ENCODE peak calls at places on chromosomes 1 and 21, in five cellular contexts. X, J, R, M and V are unnamed samples.
A peak's percentile ranks its signal among the peaks of the same experiment; 100 is the strongest.

GRCh38 chr1:32372149-32372756 is 9.9 kb downstream of the TSSK3 start:
- DNase-seq in X (no peak), J (no peak), R (no peak), M (no peak), V (no peak)

GRCh38 chr1:69991644-69992043 is 213.7 kb downstream of the LRRC40 start:
- DNase-seq in X (no peak), J (no peak), R (no peak), M (no peak), V (no peak)

GRCh38 chr1:45543599-45544417 is 6.8 kb upstream of the AKR1A1 start:
- DNase-seq in X (peak; percentile 78), J (peak; percentile 78), R (no peak), M (no peak), V (no peak)

GRCh38 chr1:98277111-98277510 is 356.3 kb upstream of the DPYD start:
- DNase-seq in X (no peak), J (no peak), R (peak; percentile 33), M (no peak), V (no peak)

GRCh38 chr1:212021563-212021962 is 13.8 kb downstream of the INTS7 start:
- DNase-seq in X (no peak), J (no peak), R (no peak), M (no peak), V (no peak)

GRCh38 chr1:65539272-65540131 is 119.0 kb downstream of the LEPR start:
- DNase-seq in X (no peak), J (no peak), R (no peak), M (no peak), V (no peak)

GRCh38 chr1:44015206-44015605 is 16.1 kb downstream of the SLC6A9 start:
- DNase-seq in X (no peak), J (no peak), R (no peak), M (no peak), V (no peak)

GRCh38 chr1:231969078-231969477 is 342.5 kb downstream of the DISC1 start:
- DNase-seq in X (no peak), J (no peak), R (no peak), M (no peak), V (no peak)

GRCh38 chr1:172682812-172683211 is 23.9 kb downstream of the FASLG start:
- DNase-seq in X (no peak), J (no peak), R (no peak), M (no peak), V (no peak)

GRCh38 chr1:226223157-226223785 is at the start of gene MIXL1:
- DNase-seq in X (no peak), J (no peak), R (no peak), M (peak; percentile 32), V (no peak)

GRCh38 chr1:183633676-183634343 is 1.8 kb downstream of the ARPC5 start:
- DNase-seq in X (no peak), J (no peak), R (peak; percentile 89), M (no peak), V (no peak)

GRCh38 chr21:45270306-45270821 is 17.3 kb downstream of the POFUT2 start:
- DNase-seq in X (no peak), J (no peak), R (no peak), M (no peak), V (no peak)
- TF ChIP-seq CTCF in X (no peak), J (no peak), R (peak; percentile 25), M (no peak), V (no peak)

GRCh38 chr1:11518791-11519628 is 40.1 kb downstream of the DISP3 start:
- DNase-seq in X (no peak), J (no peak), R (no peak), M (no peak), V (peak; percentile 58)

GRCh38 chr1:11519629-11520031 is 40.7 kb downstream of the DISP3 start:
- DNase-seq in X (no peak), J (no peak), R (no peak), M (no peak), V (no peak)

GRCh38 chr1:11515403-11516300 is 36.7 kb downstream of the DISP3 start:
- DNase-seq in X (no peak), J (no peak), R (no peak), M (no peak), V (no peak)

GRCh38 chr1:11516961-11517635 is 38.1 kb downstream of the DISP3 start:
- DNase-seq in X (no peak), J (no peak), R (no peak), M (no peak), V (no peak)

GRCh38 chr1:11518016-11518670 is 39.2 kb downstream of the DISP3 start:
- DNase-seq in X (no peak), J (no peak), R (no peak), M (no peak), V (no peak)
- TF ChIP-seq CTCF in X (no peak), J (no peak), R (no peak), M (no peak), V (no peak)

DNA sequence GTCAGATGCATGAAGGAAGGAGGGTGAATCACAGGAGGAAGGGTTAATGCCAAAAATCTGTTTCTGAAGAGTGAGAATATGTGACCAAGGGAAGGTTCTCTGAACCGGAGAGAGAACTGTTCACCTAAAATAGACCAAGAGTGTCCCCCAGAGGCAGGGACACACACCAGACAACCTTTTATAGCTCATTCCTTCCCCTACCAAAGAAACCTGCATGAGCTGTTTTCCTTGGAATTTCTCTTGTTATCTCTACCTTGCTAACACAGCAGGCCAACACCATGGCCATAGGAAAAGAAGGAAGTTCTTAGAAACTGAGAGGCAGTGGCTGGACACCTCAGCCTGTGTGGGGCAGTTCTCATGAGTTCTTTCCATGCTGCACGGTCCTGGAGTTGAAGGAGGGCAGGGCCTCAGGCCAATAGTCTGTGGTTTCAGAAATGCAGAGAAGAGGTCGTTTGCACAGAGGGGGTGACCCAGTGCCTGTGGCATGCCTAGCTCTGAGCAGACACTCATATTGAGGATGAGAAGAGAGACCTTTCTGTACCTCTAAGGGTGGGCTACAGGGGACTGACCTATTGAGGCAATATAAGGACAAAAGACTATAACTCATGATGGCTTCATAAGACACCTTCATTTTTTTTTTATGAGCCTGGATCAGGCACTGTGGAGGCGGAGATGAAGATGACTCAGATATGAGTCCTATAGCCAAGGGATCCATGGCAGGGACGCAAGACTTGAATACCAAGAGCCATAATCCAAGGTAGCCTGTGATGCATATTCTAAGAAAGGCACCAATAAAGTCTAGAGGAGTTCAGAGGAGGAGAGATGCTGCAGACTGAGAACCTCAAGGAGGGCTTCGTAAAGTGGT is 39.4 kb downstream of the IGFN1 start:
- DNase-seq in X (no peak), J (no peak), R (peak; percentile 12), M (no peak), V (no peak)
- TF ChIP-seq CTCF in X (no peak), J (no peak), R (peak; percentile 22), M (peak; percentile 34), V (peak; percentile 22)

GRCh38 chr1:180168786-180169640 is 14.3 kb downstream of the QSOX1 start:
- DNase-seq in X (peak; percentile 58), J (no peak), R (no peak), M (no peak), V (no peak)
- TF ChIP-seq CTCF in X (peak; percentile 48), J (peak; percentile 38), R (peak; percentile 69), M (peak; percentile 80), V (peak; percentile 59)

GRCh38 chr1:201436461-201436860 is 14.9 kb upstream of the TNNI1 start:
- DNase-seq in X (no peak), J (no peak), R (no peak), M (no peak), V (no peak)
- TF ChIP-seq CTCF in X (no peak), J (no peak), R (peak; percentile 24), M (no peak), V (no peak)